ENCODE peak calls at places on chromosomes 6 and 20, in six cellular contexts. One of them, this sample, is unnamed.

GRCh38 chr6:11729083-11729482 is 49.5 kb downstream of the ADTRP start:
- DNase-seq in HCT116: no peak
- DNase-seq in SK-N-SH: no peak
- DNase-seq in GM12878: no peak
- DNase-seq in K562: no peak
- DNase-seq in HepG2: no peak
- DNase-seq in this sample: no peak

GRCh38 chr6:155580904-155581303 is 125.3 kb upstream of the NOX3 start:
- DNase-seq in HCT116: no peak
- DNase-seq in SK-N-SH: no peak
- DNase-seq in GM12878: no peak
- DNase-seq in K562: no peak
- DNase-seq in HepG2: no peak
- DNase-seq in this sample: no peak

GRCh38 chr6:108123516-108123929 is 42.3 kb upstream of the NR2E1 start:
- DNase-seq in HCT116: no peak
- DNase-seq in SK-N-SH: no peak
- DNase-seq in GM12878: no peak
- DNase-seq in K562: no peak
- DNase-seq in HepG2: no peak
- DNase-seq in this sample: no peak

GRCh38 chr20:62198496-62198895 is 15.7 kb downstream of the MTG2 start:
- DNase-seq in HCT116: no peak
- DNase-seq in SK-N-SH: no peak
- DNase-seq in GM12878: no peak
- DNase-seq in K562: no peak
- DNase-seq in HepG2: no peak
- DNase-seq in this sample: no peak

GRCh38 chr6:125102901-125103300 is 50.7 kb upstream of the TPD52L1 start:
- DNase-seq in HCT116: peak; percentile 21
- DNase-seq in SK-N-SH: no peak
- DNase-seq in GM12878: no peak
- DNase-seq in K562: no peak
- DNase-seq in HepG2: peak; percentile 29
- DNase-seq in this sample: peak; percentile 67

GRCh38 chr6:156174026-156174880 is 602.9 kb upstream of the ARID1B start:
- DNase-seq in HCT116: no peak
- DNase-seq in SK-N-SH: no peak
- DNase-seq in GM12878: no peak
- DNase-seq in K562: no peak
- DNase-seq in HepG2: no peak
- DNase-seq in this sample: no peak

GRCh38 chr6:43076093-43076927 is at the start of gene PTK7:
- DNase-seq in HCT116: no peak
- DNase-seq in SK-N-SH: peak; percentile 98
- DNase-seq in GM12878: no peak
- DNase-seq in K562: peak; percentile 68
- DNase-seq in HepG2: peak; percentile 74
- DNase-seq in this sample: peak; percentile 70

GRCh38 chr6:119179062-119179461 is 100.6 kb upstream of the FAM184A start:
- DNase-seq in HCT116: no peak
- DNase-seq in SK-N-SH: no peak
- DNase-seq in GM12878: no peak
- DNase-seq in K562: no peak
- DNase-seq in HepG2: no peak
- DNase-seq in this sample: no peak

GRCh38 chr6:52230685-52231084 is 13.6 kb downstream of the IL17F start:
- DNase-seq in HCT116: no peak
- DNase-seq in SK-N-SH: no peak
- DNase-seq in GM12878: no peak
- DNase-seq in K562: no peak
- DNase-seq in HepG2: no peak
- DNase-seq in this sample: no peak

GRCh38 chr6:167235421-167236238 is 55.5 kb upstream of the UNC93A start:
- DNase-seq in HCT116: no peak
- DNase-seq in SK-N-SH: no peak
- DNase-seq in GM12878: no peak
- DNase-seq in K562: no peak
- DNase-seq in HepG2: no peak
- DNase-seq in this sample: no peak

GRCh38 chr6:112343375-112343774 is 3.8 kb upstream of the RFPL4B start:
- DNase-seq in HCT116: no peak
- DNase-seq in SK-N-SH: no peak
- DNase-seq in GM12878: no peak
- DNase-seq in K562: no peak
- DNase-seq in HepG2: no peak
- DNase-seq in this sample: no peak

GRCh38 chr6:87826376-87826775 is 124.3 kb upstream of the AKIRIN2 start:
- DNase-seq in HCT116: no peak
- DNase-seq in SK-N-SH: no peak
- DNase-seq in GM12878: no peak
- DNase-seq in K562: no peak
- DNase-seq in HepG2: peak; percentile 75
- DNase-seq in this sample: no peak

GRCh38 chr20:33261465-33261864 is 21.5 kb upstream of the BPIFB1 start:
- DNase-seq in HCT116: no peak
- DNase-seq in SK-N-SH: no peak
- DNase-seq in GM12878: no peak
- DNase-seq in K562: no peak
- DNase-seq in HepG2: no peak
- DNase-seq in this sample: no peak

GRCh38 chr6:163212123-163212522 is 202.4 kb upstream of the QKI start:
- DNase-seq in HCT116: no peak
- DNase-seq in SK-N-SH: no peak
- DNase-seq in GM12878: no peak
- DNase-seq in K562: no peak
- DNase-seq in HepG2: no peak
- DNase-seq in this sample: no peak

GRCh38 chr6:109093732-109094131 is 914 bp downstream of the SESN1 start:
- DNase-seq in HCT116: no peak
- DNase-seq in SK-N-SH: no peak
- DNase-seq in GM12878: no peak
- DNase-seq in K562: no peak
- DNase-seq in HepG2: no peak
- DNase-seq in this sample: no peak

GRCh38 chr20:60092729-60093128 is 134.5 kb downstream of the CDH26 start:
- DNase-seq in HCT116: no peak
- DNase-seq in SK-N-SH: no peak
- DNase-seq in GM12878: no peak
- DNase-seq in K562: no peak
- DNase-seq in HepG2: no peak
- DNase-seq in this sample: no peak

GRCh38 chr6:112464901-112465661 is 118.0 kb downstream of the RFPL4B start:
- DNase-seq in HCT116: no peak
- DNase-seq in SK-N-SH: no peak
- DNase-seq in GM12878: no peak
- DNase-seq in K562: no peak
- DNase-seq in HepG2: no peak
- DNase-seq in this sample: no peak

GRCh38 chr20:7841291-7841966 is 98.8 kb downstream of the HAO1 start:
- DNase-seq in HCT116: no peak
- DNase-seq in SK-N-SH: no peak
- DNase-seq in GM12878: no peak
- DNase-seq in K562: no peak
- DNase-seq in HepG2: no peak
- DNase-seq in this sample: no peak

GRCh38 chr6:154792761-154793160 is 59.5 kb downstream of the SCAF8 start:
- DNase-seq in HCT116: no peak
- DNase-seq in SK-N-SH: no peak
- DNase-seq in GM12878: no peak
- DNase-seq in K562: no peak
- DNase-seq in HepG2: no peak
- DNase-seq in this sample: no peak

GRCh38 chr6:7726416-7727149 is 684 bp downstream of the BMP6 start:
- DNase-seq in HCT116: no peak
- DNase-seq in SK-N-SH: peak; percentile 57
- DNase-seq in GM12878: no peak
- DNase-seq in K562: no peak
- DNase-seq in HepG2: no peak
- DNase-seq in this sample: no peak

GRCh38 chr6:26322645-26323482 is 42.1 kb upstream of the BTN3A2 start:
- DNase-seq in HCT116: peak; percentile 82
- DNase-seq in SK-N-SH: peak; percentile 48
- DNase-seq in GM12878: peak; percentile 87
- DNase-seq in K562: peak; percentile 81
- DNase-seq in HepG2: peak; percentile 93
- DNase-seq in this sample: no peak

GRCh38 chr6:16769131-16769985 is 8.1 kb upstream of the ATXN1 start:
- DNase-seq in HCT116: peak; percentile 84
- DNase-seq in SK-N-SH: no peak
- DNase-seq in GM12878: no peak
- DNase-seq in K562: peak; percentile 56
- DNase-seq in HepG2: peak; percentile 39
- DNase-seq in this sample: no peak

GRCh38 chr20:1861347-1861987 is 33.7 kb upstream of the SIRPA start:
- DNase-seq in HCT116: no peak
- DNase-seq in SK-N-SH: no peak
- DNase-seq in GM12878: no peak
- DNase-seq in K562: no peak
- DNase-seq in HepG2: no peak
- DNase-seq in this sample: no peak

GRCh38 chr6:44700422-44700821 is 312.9 kb downstream of the CDC5L start:
- DNase-seq in HCT116: no peak
- DNase-seq in SK-N-SH: no peak
- DNase-seq in GM12878: no peak
- DNase-seq in K562: no peak
- DNase-seq in HepG2: no peak
- DNase-seq in this sample: no peak

GRCh38 chr6:44698602-44699001 is 311.1 kb downstream of the CDC5L start:
- DNase-seq in HCT116: no peak
- DNase-seq in SK-N-SH: no peak
- DNase-seq in GM12878: no peak
- DNase-seq in K562: no peak
- DNase-seq in HepG2: no peak
- DNase-seq in this sample: no peak

GRCh38 chr6:44697333-44697732 is 309.8 kb downstream of the CDC5L start:
- DNase-seq in HCT116: no peak
- DNase-seq in SK-N-SH: no peak
- DNase-seq in GM12878: no peak
- DNase-seq in K562: no peak
- DNase-seq in HepG2: no peak
- DNase-seq in this sample: no peak

GRCh38 chr6:44699851-44700250 is 312.3 kb downstream of the CDC5L start:
- DNase-seq in HCT116: no peak
- DNase-seq in SK-N-SH: no peak
- DNase-seq in GM12878: no peak
- DNase-seq in K562: no peak
- DNase-seq in HepG2: no peak
- DNase-seq in this sample: no peak

DNA sequence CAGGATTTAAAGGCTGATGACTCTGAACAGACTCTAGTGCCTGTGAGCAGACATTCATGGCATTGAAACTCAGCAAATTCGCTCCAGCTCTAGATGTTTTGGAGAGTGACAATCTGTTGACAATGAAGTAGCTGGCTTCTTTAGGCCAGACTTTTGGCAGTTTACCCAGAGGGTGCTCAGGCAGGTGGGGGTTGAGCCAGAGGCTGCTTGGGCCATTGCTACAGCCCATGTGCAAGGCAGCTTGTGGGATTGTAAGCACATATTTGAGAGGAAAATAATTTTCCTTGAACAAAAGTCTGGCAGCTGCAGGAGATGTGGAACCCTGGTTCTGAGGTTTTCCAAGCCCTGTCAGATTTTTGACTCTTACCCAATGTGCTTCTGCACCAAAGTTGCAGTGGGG is 311.6 kb downstream of the CDC5L start:
- DNase-seq in HCT116: no peak
- DNase-seq in SK-N-SH: no peak
- DNase-seq in GM12878: no peak
- DNase-seq in K562: no peak
- DNase-seq in HepG2: no peak
- DNase-seq in this sample: no peak
- TF ChIP-seq JUND in HCT116: no peak
- TF ChIP-seq JUND in SK-N-SH: no peak
- TF ChIP-seq JUND in GM12878: no peak
- TF ChIP-seq JUND in K562: no peak
- TF ChIP-seq JUND in HepG2: no peak
- TF ChIP-seq JUND in this sample: no peak

DNA sequence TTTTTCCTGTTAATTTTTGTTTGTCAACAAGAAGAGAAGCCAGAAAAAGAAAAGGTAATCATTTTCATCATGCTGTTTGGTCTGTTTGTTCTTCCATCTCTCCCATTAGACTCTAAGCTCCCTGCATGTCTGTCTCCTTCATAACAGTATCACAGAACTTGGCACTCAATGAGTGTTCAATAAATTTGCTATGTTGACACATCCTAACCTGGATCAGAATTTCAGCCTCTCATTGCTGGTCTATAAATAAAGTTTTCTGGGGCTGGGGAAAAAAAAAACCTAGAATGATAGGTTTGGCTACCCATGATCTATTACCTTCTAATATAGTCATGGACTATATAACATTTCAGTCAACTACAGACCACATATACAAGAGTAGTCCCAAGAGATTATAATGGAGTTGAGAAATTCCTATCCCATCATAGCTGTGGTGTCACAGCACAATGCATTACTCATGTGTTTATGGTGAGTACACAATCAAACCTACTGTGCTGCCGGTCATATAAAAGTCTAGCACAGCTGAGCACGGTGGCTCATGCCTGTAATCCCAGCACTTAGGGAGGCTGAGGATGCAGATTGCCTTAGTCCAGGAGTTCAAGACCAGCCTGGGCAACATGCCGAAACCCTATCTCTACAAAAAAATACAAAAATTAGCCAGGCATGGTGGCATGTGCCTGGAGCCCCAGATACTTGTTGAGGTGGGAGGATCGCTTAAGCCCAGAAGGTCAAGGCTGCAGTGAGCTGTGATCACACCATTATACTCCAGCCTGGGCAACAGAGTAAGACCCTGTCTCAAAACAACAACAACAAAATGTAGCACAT is 5.9 kb downstream of the NUDT3 start:
- DNase-seq in HCT116: no peak
- DNase-seq in SK-N-SH: no peak
- DNase-seq in GM12878: no peak
- DNase-seq in K562: no peak
- DNase-seq in HepG2: peak; percentile 78
- DNase-seq in this sample: peak; percentile 41
- TF ChIP-seq JUND in HCT116: no peak
- TF ChIP-seq JUND in SK-N-SH: no peak
- TF ChIP-seq JUND in GM12878: no peak
- TF ChIP-seq JUND in K562: no peak
- TF ChIP-seq JUND in HepG2: no peak
- TF ChIP-seq JUND in this sample: no peak

GRCh38 chr6:47047479-47048411 is 5.6 kb upstream of the ADGRF1 start:
- DNase-seq in HCT116: peak; percentile 89
- DNase-seq in SK-N-SH: peak; percentile 33
- DNase-seq in GM12878: peak; percentile 11
- DNase-seq in K562: peak; percentile 43
- DNase-seq in HepG2: peak; percentile 95
- DNase-seq in this sample: peak; percentile 31
- TF ChIP-seq JUND in HCT116: peak; percentile 55
- TF ChIP-seq JUND in SK-N-SH: no peak
- TF ChIP-seq JUND in GM12878: no peak
- TF ChIP-seq JUND in K562: peak; percentile 96
- TF ChIP-seq JUND in HepG2: peak; percentile 97
- TF ChIP-seq JUND in this sample: peak; percentile 97

DNA sequence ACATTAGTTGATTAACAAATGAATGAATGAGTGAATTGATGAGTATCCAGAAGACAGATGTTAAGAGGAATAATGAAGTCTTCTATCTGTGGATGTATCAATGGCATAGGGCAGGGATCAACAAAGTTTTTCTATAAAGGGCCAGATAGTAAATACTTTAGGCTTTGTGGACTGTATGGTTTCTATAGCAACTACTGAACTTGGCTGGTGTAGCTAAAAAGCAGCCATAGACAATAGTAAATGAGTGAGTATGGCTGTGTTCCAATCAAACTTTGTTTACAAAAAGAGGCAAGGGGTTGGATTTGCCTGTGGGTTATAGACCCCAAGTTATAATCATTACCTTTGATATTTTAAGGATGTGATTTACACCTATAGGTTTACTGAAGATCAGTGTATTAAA is 144.0 kb downstream of the PRL start:
- DNase-seq in HCT116: no peak
- DNase-seq in SK-N-SH: no peak
- DNase-seq in GM12878: no peak
- DNase-seq in K562: no peak
- DNase-seq in HepG2: no peak
- DNase-seq in this sample: no peak
- TF ChIP-seq JUND in HCT116: no peak
- TF ChIP-seq JUND in SK-N-SH: no peak
- TF ChIP-seq JUND in GM12878: no peak
- TF ChIP-seq JUND in K562: no peak
- TF ChIP-seq JUND in HepG2: no peak
- TF ChIP-seq JUND in this sample: no peak

This sample was measured in T47D.